ENCODE peak calls at places on chromosomes 3 and 15, in six cellular contexts. U, Z, A, R, V and D are unnamed samples.

GRCh38 chr3:71194785-71195184 is 388.7 kb downstream of the FOXP1 start:
- DNase-seq in U (no peak), Z (no peak), A (no peak), R (peak), V (no peak), D (no peak)

GRCh38 chr3:128725547-128725931 is 444 bp upstream of the RAB7A start:
- DNase-seq in U (no peak), Z (no peak), A (no peak), R (no peak), V (no peak), D (no peak)

GRCh38 chr3:151835751-151836550 is 22.0 kb downstream of the AADAC start:
- DNase-seq in U (no peak), Z (peak), A (no peak), R (no peak), V (no peak), D (peak)

GRCh38 chr3:9703736-9704342 is at the start of gene CPNE9:
- DNase-seq in U (peak), Z (no peak), A (no peak), R (peak), V (no peak), D (no peak)

GRCh38 chr3:172202797-172203196 is 163.4 kb downstream of the FNDC3B start:
- DNase-seq in U (no peak), Z (no peak), A (no peak), R (no peak), V (no peak), D (no peak)

GRCh38 chr3:141471160-141471559 is 15.7 kb upstream of the RASA2 start:
- DNase-seq in U (no peak), Z (no peak), A (peak), R (no peak), V (no peak), D (peak)

GRCh38 chr3:189137416-189137815 is 34.4 kb upstream of the TPRG1 start:
- DNase-seq in U (no peak), Z (no peak), A (no peak), R (no peak), V (no peak), D (no peak)

GRCh38 chr3:15330031-15330596 is 2.3 kb downstream of the SH3BP5 start:
- DNase-seq in U (no peak), Z (no peak), A (no peak), R (peak), V (no peak), D (peak)

GRCh38 chr3:24586920-24587319 is 92.3 kb upstream of the THRB start:
- DNase-seq in U (no peak), Z (no peak), A (no peak), R (no peak), V (no peak), D (no peak)

GRCh38 chr3:65033577-65033976 is 345.8 kb upstream of the ADAMTS9 start:
- DNase-seq in U (no peak), Z (no peak), A (no peak), R (no peak), V (no peak), D (no peak)

DNA sequence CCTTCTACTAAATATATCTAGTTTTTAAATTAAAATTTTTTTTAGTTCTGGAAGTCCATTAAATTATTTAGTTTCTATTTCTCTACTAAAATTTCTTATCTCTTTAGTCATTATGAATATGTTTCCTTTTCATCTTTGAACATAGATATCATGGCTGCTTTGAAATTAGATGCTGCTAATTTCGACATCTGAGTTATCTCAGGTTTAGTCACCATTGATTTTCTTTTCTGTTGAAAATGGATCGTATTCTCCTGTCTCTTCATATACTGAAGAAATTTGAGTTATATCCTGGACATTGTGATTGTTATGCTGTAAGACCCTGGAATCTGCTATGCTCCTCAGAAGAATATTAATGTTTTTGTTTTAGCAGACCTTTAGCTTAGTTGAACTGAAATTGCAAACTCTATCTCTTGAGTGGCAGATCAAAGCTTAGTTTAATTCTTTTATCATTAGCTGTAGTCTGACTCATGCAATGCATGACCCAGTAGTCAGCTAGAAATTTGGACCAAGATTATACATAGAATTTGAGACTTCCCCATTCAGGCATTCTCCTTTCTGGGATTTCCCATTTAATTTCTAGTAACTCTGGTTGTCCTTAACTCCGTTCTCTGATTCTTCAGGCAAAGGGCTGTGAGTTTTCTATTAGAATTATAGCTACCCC is 439.8 kb upstream of the IL12A start:
- DNase-seq in U (no peak), Z (no peak), A (no peak), R (no peak), V (no peak), D (peak)
- TF ChIP-seq SMC3 in U (no peak), Z (no peak), A (no peak), R (no peak), V (no peak), D (no peak)

DNA sequence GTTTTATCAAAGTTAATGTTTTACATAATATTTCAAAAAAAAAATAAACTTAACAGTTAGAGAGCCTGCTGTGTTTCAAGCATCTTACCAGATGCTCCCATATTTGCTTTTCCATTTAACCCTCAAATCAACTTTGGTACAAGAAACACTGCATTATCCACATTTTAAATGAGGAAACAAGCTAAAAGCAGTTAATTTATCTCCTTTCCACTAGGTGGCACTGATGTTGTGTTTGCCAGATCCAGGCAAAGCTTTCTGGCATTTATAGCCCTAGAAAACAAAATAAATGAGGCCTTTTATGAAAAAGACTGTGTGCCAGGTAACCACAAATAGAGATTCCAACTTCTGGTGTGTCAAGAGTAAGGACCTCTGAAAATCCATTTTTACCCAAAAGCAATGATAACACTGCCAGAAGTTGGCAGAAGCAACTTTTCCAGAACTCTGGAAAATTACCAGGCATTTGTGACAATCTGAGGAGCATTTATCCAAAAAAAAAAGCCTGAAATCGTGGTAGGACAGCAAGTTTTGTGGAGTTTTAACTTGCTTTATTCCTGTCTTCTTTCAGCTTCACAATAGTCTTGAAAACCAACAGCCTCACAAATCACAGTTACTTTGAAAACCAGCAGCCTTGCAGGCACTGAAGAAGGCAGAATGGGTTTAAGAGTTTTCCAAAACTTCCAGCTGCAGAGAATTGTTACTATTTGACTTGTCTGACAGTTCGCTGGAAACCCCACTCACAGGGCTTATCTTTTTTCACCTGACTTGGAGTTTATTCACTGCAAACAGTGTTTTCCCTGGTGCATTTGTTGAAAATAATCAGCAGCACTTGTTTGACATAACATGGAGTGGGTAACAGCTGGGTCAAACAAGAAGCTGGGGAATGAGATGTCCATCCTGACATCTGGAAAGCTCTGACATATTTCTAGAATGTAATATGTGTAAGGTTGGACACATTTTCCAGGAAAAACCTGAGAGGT is 9.2 kb downstream of the FAM162A start:
- DNase-seq in U (peak), Z (peak), A (peak), R (peak), V (no peak), D (peak)
- TF ChIP-seq SMC3 in U (peak), Z (peak), A (peak), R (no peak), V (peak), D (peak)

GRCh38 chr3:115293321-115293720 is 146.2 kb upstream of the ZBTB20 start:
- DNase-seq in U (no peak), Z (no peak), A (no peak), R (no peak), V (no peak), D (no peak)
- TF ChIP-seq SMC3 in U (no peak), Z (no peak), A (no peak), R (no peak), V (no peak), D (no peak)

GRCh38 chr3:138477120-138477519 is 42.7 kb downstream of the ESYT3 start:
- DNase-seq in U (no peak), Z (no peak), A (no peak), R (no peak), V (no peak), D (no peak)
- TF ChIP-seq SMC3 in U (no peak), Z (no peak), A (no peak), R (no peak), V (no peak), D (no peak)

DNA sequence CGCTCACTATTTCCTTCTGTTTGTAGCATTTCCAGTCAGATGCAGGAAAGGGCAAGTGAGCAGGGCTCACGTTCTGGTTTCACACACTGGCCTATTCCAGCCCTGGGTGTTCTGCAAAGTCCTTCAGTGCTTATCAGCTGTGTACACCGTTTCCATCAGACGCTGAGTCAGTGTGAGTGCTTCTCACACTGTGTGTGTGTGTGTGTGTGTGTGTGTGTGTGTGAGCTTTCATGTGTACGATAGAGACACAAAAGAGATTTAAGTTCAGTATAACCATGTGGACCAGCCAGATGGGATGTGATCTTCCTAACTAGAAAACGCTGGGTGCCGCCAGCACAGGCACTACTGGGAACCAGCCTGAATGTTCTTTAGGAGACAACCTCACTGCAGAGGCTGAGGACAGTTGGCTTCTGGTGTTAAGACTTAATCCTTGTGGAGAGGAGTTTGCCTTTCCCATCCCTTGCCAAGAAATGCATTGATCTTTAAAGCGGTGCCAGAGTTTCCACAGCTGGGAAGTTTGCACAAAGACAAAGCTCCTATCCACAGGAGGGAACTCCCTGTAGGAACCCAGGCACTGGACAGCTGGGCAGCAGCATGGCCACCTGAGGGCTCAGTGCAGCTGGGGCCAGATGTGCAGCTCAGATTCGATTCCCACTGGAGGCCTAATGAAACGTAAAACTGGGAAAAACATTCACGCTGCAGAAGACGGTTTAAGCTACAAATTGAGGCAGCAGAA is 3.9 kb upstream of the CHSY1 start:
- DNase-seq in U (no peak), Z (peak), A (peak), R (peak), V (no peak), D (peak)
- TF ChIP-seq SMC3 in U (no peak), Z (no peak), A (no peak), R (no peak), V (no peak), D (no peak)

GRCh38 chr3:45921158-45922038 is 21.9 kb upstream of the CXCR6 start:
- DNase-seq in U (no peak), Z (no peak), A (no peak), R (no peak), V (no peak), D (no peak)

GRCh38 chr3:45917146-45917885 is 25.9 kb upstream of the CXCR6 start:
- DNase-seq in U (no peak), Z (no peak), A (no peak), R (no peak), V (no peak), D (no peak)

GRCh38 chr3:45923755-45924154 is 19.5 kb upstream of the CXCR6 start:
- DNase-seq in U (no peak), Z (no peak), A (no peak), R (no peak), V (no peak), D (peak)

GRCh38 chr3:45922950-45923590 is 20.2 kb upstream of the CXCR6 start:
- DNase-seq in U (no peak), Z (no peak), A (no peak), R (no peak), V (no peak), D (no peak)

DNA sequence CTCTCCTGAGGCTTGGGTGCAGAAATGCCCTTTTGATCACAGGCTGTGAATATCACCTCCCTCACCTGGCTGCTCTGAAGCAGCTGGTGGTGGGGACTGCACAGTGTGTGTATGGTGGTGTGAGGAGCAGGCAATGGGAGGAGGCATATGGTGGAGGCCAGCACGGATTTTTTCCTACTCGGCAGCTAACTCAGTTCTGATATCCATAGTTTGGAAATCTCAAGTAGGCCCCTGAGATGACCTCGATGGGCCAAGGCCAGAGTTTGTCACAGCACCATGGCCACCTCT is 21.3 kb upstream of the CXCR6 start:
- DNase-seq in U (no peak), Z (no peak), A (no peak), R (no peak), V (no peak), D (no peak)
- TF ChIP-seq SMC3 in U (no peak), Z (no peak), A (no peak), R (no peak), V (no peak), D (no peak)